ENCODE peak calls at places on chromosome 15, in nine cellular contexts. G, I, K, N, M, F, H, Q and S are unnamed samples.

GRCh38 chr15:38144921-38145320 is 107.7 kb upstream of the SPRED1 start:
- DNase-seq in K (no peak), F (no peak), H (no peak), Q (no peak), I (no peak), G (no peak), N (no peak), M (no peak), S (no peak)

GRCh38 chr15:39145854-39146253 is 435.0 kb upstream of the THBS1 start:
- DNase-seq in F (no peak), H (no peak), M (no peak), I (no peak), G (no peak), N (no peak), K (no peak), Q (no peak), S (no peak)

GRCh38 chr15:66654718-66655375 is 47.2 kb upstream of the SMAD6 start:
- DNase-seq in G (no peak), M (peak; percentile 49), Q (no peak), N (no peak), K (no peak), F (no peak), I (peak; percentile 33), H (no peak), S (no peak)

GRCh38 chr15:59833366-59833765 is 144.2 kb upstream of the BNIP2 start:
- DNase-seq in H (no peak), F (no peak), K (no peak), I (no peak), G (no peak), Q (no peak), M (no peak), N (no peak), S (no peak)

GRCh38 chr15:29904731-29905417 is 82.6 kb upstream of the TJP1 start:
- DNase-seq in G (no peak), I (no peak), F (no peak), N (no peak), H (no peak), K (no peak), Q (no peak), M (no peak), S (no peak)

GRCh38 chr15:57319226-57319918 is 56.9 kb upstream of the CGNL1 start:
- DNase-seq in Q (no peak), H (no peak), F (no peak), M (no peak), N (peak; percentile 66), K (no peak), G (no peak), I (no peak), S (no peak)

GRCh38 chr15:37907136-37907535 is 27.3 kb upstream of the TMCO5A start:
- DNase-seq in N (no peak), K (no peak), M (no peak), H (no peak), I (no peak), Q (no peak), G (no peak), F (no peak), S (no peak)

GRCh38 chr15:66894986-66895780 is 170.2 kb upstream of the SMAD3 start:
- DNase-seq in F (no peak), G (no peak), N (no peak), M (no peak), Q (no peak), H (no peak), I (no peak), K (no peak), S (no peak)

GRCh38 chr15:56320861-56321260 is 44.4 kb upstream of the TEX9 start:
- DNase-seq in G (no peak), H (no peak), K (no peak), F (no peak), M (no peak), I (no peak), Q (no peak), N (no peak), S (no peak)

DNA sequence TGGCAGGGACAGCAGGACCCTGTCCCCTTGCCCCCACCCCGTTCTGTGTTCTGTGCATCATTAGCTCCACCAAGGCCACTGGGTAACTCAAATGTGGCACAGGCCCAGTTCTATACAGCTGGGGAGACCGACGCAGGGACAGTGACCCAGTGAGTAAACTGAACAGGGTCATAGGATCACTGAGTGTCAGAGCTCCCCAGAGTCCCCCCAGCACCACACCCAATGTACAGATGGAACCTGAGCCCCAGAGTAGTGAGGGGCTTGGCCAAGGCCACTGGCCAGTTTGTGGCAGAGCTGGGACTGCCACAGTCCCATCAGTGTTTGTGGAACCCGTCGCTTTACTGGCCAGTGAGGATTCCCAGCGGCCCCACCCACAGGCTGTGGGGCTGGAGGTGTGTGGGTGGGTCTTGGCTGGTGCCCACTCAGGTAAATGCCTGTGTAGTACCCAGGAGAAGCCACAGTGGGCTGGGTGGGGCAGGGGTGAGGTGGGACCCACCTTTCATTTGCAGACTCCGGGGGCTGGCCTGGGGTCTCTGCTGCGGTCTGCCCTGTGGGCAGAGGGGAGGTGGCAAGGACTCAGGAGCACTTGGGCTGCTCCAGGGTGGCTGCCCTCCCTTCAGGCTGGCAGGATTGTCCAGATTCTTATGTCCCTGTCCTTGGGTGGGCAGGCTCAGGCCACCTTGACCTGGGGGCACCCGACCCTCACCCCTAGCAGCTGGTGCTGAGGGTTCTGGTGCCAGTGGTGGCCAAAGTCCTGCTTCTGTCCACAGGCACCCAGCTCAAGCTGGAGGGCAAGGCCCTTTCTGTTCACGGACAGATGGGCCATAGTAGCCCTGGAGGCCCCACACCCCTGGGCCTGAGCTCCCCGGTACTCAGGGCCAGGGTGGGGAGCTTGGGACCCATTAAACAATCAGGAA is 11.6 kb upstream of the CLK3 start:
- DNase-seq in K (no peak), I (no peak), H (no peak), G (no peak), Q (no peak), M (no peak), F (no peak), N (no peak), S (no peak)
- H3K27ac ChIP-seq in K (no peak overlapping the region), I (no peak overlapping the region), H (no peak overlapping the region), G (no peak overlapping the region), Q (no peak overlapping the region), M (no peak overlapping the region), F (no peak overlapping the region), N (no peak overlapping the region), S (no peak overlapping the region)

DNA sequence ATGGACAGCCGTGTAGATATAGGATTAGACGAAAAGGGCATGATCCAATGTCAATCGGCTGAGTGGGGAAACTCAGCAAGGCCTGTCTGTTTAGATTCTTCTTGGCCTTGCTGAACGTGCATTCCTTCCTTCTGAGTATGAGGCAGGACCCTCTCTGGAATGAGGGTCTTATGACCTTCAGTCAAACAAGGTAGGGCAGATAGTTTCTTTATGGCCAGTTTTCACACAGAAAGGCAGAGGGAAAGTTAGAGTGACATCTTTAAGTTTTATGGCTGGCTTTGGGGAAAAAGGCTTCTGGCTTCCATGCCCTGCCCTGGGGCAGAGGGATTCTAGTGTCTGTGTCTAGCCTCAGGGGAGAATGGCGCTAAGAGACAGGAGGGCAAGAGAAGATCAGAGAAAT is 29.7 kb downstream of the ARNT2 start:
- DNase-seq in G (no peak), Q (no peak), N (no peak), H (no peak), K (no peak), I (no peak), F (no peak), M (no peak), S (no peak)
- H3K27ac ChIP-seq in G (no peak overlapping the region), Q (no peak overlapping the region), N (no peak overlapping the region), H (no peak overlapping the region), K (no peak overlapping the region), I (no peak overlapping the region), F (no peak overlapping the region), M (no peak overlapping the region), S (no peak overlapping the region)

GRCh38 chr15:58460872-58461271 is 29.1 kb downstream of the LIPC start:
- DNase-seq in Q (no peak), I (no peak), G (no peak), F (no peak), H (no peak), K (no peak), M (no peak), N (no peak), S (no peak)

GRCh38 chr15:58462973-58463663 is 31.3 kb downstream of the LIPC start:
- DNase-seq in I (no peak), H (no peak), M (no peak), G (no peak), K (no peak), N (no peak), F (no peak), Q (no peak), S (peak; percentile 47)

GRCh38 chr15:58460108-58460507 is 28.3 kb downstream of the LIPC start:
- DNase-seq in G (no peak), K (no peak), I (no peak), N (no peak), Q (no peak), H (no peak), M (no peak), F (no peak), S (no peak)

GRCh38 chr15:58463815-58464697 is 32.3 kb downstream of the LIPC start:
- DNase-seq in G (no peak), F (no peak), K (no peak), I (no peak), Q (no peak), N (no peak), M (no peak), H (no peak), S (no peak)

DNA sequence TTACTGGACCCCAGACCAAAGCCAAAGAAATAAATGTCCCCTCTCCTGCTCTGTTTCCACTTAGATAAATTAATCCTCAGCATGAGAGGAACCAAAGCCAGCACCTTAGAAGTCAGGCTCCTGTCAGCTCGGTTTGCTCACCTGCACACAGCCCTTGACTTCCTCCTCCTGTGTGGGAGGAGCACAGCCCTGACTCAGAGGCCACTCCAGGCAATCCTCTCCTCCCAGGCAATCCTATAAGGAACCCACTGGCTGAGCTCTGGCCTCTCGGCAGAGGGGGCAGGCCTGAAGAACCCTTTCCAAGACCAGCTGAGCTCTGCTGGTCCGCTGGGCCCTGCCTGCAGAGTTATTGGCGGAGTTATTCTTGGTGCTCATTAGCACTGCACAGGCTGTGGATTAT is 30.8 kb downstream of the LIPC start:
- DNase-seq in I (no peak), M (peak; percentile 12), K (no peak), H (no peak), F (no peak), G (no peak), N (peak; percentile 58), Q (no peak), S (no peak)
- H3K27ac ChIP-seq in I (no peak overlapping the region), M (no peak overlapping the region), K (no peak overlapping the region), H (no peak overlapping the region), F (no peak overlapping the region), G (no peak overlapping the region), N (no peak overlapping the region), Q (no peak overlapping the region), S (peak overlapping the region; percentile 75)

GRCh38 chr15:44296625-44297524 is 8.4 kb downstream of the GOLM2 start:
- DNase-seq in G (no peak), F (no peak), K (no peak), Q (no peak), I (no peak), N (no peak), H (no peak), M (no peak), S (no peak)

GRCh38 chr15:44300567-44300966 is 12.0 kb downstream of the GOLM2 start:
- DNase-seq in N (no peak), Q (no peak), F (no peak), H (no peak), G (no peak), M (no peak), I (no peak), K (no peak), S (no peak)

GRCh38 chr15:44298878-44299277 is 10.4 kb downstream of the GOLM2 start:
- DNase-seq in M (peak; percentile 16), K (peak; percentile 30), Q (no peak), F (no peak), H (no peak), G (no peak), I (no peak), N (no peak), S (no peak)

GRCh38 chr15:44299997-44300396 is 11.5 kb downstream of the GOLM2 start:
- DNase-seq in K (no peak), I (no peak), H (no peak), N (no peak), M (no peak), Q (no peak), F (no peak), G (no peak), S (no peak)

GRCh38 chr15:44295909-44296420 is 7.4 kb downstream of the GOLM2 start:
- DNase-seq in N (no peak), M (no peak), K (no peak), I (no peak), G (no peak), F (no peak), H (no peak), Q (no peak), S (no peak)
- H3K27ac ChIP-seq in N (no peak overlapping the region), M (no peak overlapping the region), K (no peak overlapping the region), I (no peak overlapping the region), G (peak overlapping the region; percentile 22), F (no peak overlapping the region), H (no peak overlapping the region), Q (no peak overlapping the region), S (no peak overlapping the region)